ENCODE peak calls at places on chromosomes 5 and 9, in five cellular contexts. O, Z, G, X and P are unnamed samples. For H3K27me3, the result is how much of the 10 kb centered on the place peaks cover.

GRCh38 chr5:21615195-21615765 is 1237.9 kb downstream of the CDH12 start:
- DNase-seq in O (no peak), G (no peak), X (no peak), Z (peak), P (no peak)

GRCh38 chr9:89635816-89636215 is 31.0 kb downstream of the GADD45G start:
- DNase-seq in Z (no peak), O (no peak), X (no peak), G (no peak), P (peak)

GRCh38 chr5:160831801-160832200 is 20.2 kb downstream of the ATP10B start:
- DNase-seq in G (no peak), Z (no peak), X (no peak), O (no peak), P (no peak)

GRCh38 chr5:86442036-86442435 is 175.7 kb upstream of the COX7C start:
- DNase-seq in X (no peak), O (no peak), Z (no peak), G (no peak), P (no peak)

GRCh38 chr5:61419141-61419540 is 87.1 kb downstream of the ZSWIM6 start:
- DNase-seq in Z (no peak), X (no peak), G (no peak), O (no peak), P (no peak)

GRCh38 chr9:84843175-84843824 is 173.8 kb downstream of the NTRK2 start:
- DNase-seq in Z (no peak), G (no peak), O (no peak), X (no peak), P (no peak)

GRCh38 chr5:34700078-34700452 is 43.9 kb downstream of the RAI14 start:
- DNase-seq in O (no peak), Z (no peak), X (no peak), G (no peak), P (no peak)

GRCh38 chr9:120592210-120592609 is 12.2 kb upstream of the CDK5RAP2 start:
- DNase-seq in G (no peak), O (no peak), X (no peak), Z (no peak), P (no peak)

GRCh38 chr9:125401317-125401716 is 139.7 kb downstream of the GAPVD1 start:
- DNase-seq in X (no peak), O (no peak), G (no peak), Z (no peak), P (no peak)

GRCh38 chr5:36392818-36393217 is 91.1 kb upstream of the RANBP3L start:
- DNase-seq in X (no peak), G (no peak), O (no peak), Z (no peak), P (peak)

GRCh38 chr9:120434532-120434931 is 145.4 kb downstream of the CDK5RAP2 start:
- DNase-seq in O (no peak), G (peak), Z (no peak), X (no peak), P (no peak)

GRCh38 chr9:81687521-81688261 is 1.7 kb downstream of the TLE1 start:
- DNase-seq in Z (peak), G (peak), X (peak), O (peak), P (no peak)

GRCh38 chr9:37746448-37747270 is 6.9 kb upstream of the TRMT10B start:
- DNase-seq in G (no peak), Z (no peak), X (no peak), O (no peak), P (no peak)

GRCh38 chr5:72156921-72157320 is 49.6 kb downstream of the MAP1B start:
- DNase-seq in O (no peak), Z (no peak), X (no peak), G (no peak), P (no peak)

GRCh38 chr9:137034039-137034708 is 2.3 kb upstream of the FUT7 start:
- DNase-seq in G (no peak), Z (no peak), X (no peak), O (no peak), P (no peak)

GRCh38 chr9:34592895-34593601 is 3.5 kb upstream of the CNTFR start:
- DNase-seq in G (peak), Z (peak), X (no peak), O (peak), P (no peak)

GRCh38 chr5:74196233-74196632 is 444.3 kb downstream of the ENC1 start:
- DNase-seq in G (no peak), Z (no peak), X (no peak), O (no peak), P (no peak)

GRCh38 chr9:109052416-109052815 is 39.1 kb upstream of the CTNNAL1 start:
- DNase-seq in Z (no peak), X (no peak), O (no peak), G (no peak), P (no peak)

GRCh38 chr5:16539169-16539666 is 73.6 kb upstream of the ZNF622 start:
- DNase-seq in Z (no peak), G (peak), X (no peak), O (peak), P (peak)

GRCh38 chr9:33818832-33819500 is 2.0 kb downstream of the UBE2R2 start:
- DNase-seq in X (no peak), O (no peak), Z (no peak), G (no peak), P (no peak)

GRCh38 chr5:145598184-145598583 is 237.0 kb downstream of the PRELID2 start:
- DNase-seq in X (no peak), O (no peak), G (no peak), Z (no peak), P (no peak)

GRCh38 chr5:61816146-61816545 is 484.1 kb downstream of the ZSWIM6 start:
- DNase-seq in Z (no peak), O (no peak), X (no peak), G (no peak), P (no peak)

GRCh38 chr5:151733727-151734408 is 24.6 kb downstream of the ATOX1 start:
- DNase-seq in Z (no peak), O (no peak), X (no peak), G (no peak), P (no peak)

GRCh38 chr5:36613771-36614656 is 7.6 kb downstream of the SLC1A3 start:
- DNase-seq in O (no peak), G (no peak), X (no peak), Z (no peak), P (no peak)

GRCh38 chr5:137036630-137037029 is 462.5 kb downstream of the SPOCK1 start:
- DNase-seq in Z (peak), X (no peak), G (no peak), O (no peak), P (no peak)

GRCh38 chr5:150675044-150675443 is 14.0 kb downstream of the MYOZ3 start:
- DNase-seq in X (no peak), O (no peak), Z (no peak), G (no peak), P (no peak)

GRCh38 chr5:78886650-78887230 is 98.4 kb downstream of the ARSB start:
- DNase-seq in G (no peak), Z (peak), O (no peak), X (no peak), P (no peak)

GRCh38 chr9:122816163-122816867 is 12.1 kb downstream of the PDCL start:
- DNase-seq in X (peak), Z (no peak), G (no peak), O (peak), P (no peak)

GRCh38 chr5:74538206-74538661 is 102.3 kb downstream of the ENC1 start:
- DNase-seq in Z (no peak), G (peak), X (peak), O (peak), P (no peak)

GRCh38 chr9:135502873-135503321 is 2.4 kb downstream of the MRPS2 start:
- DNase-seq in X (no peak), Z (no peak), G (peak), O (no peak), P (no peak)

GRCh38 chr5:39580702-39581498 is 156.1 kb upstream of the DAB2 start:
- DNase-seq in Z (no peak), O (no peak), X (no peak), G (no peak), P (no peak)

GRCh38 chr5:96679293-96679692 is 17.1 kb downstream of the CAST start:
- DNase-seq in O (no peak), Z (no peak), X (no peak), G (no peak), P (no peak)

GRCh38 chr9:134778156-134778555 is 102.5 kb upstream of the FCN2 start:
- DNase-seq in G (no peak), O (no peak), X (no peak), Z (no peak), P (no peak)

GRCh38 chr9:117722108-117722761 is 18.0 kb downstream of the TLR4 start:
- DNase-seq in X (no peak), O (no peak), Z (peak), G (no peak), P (no peak)

GRCh38 chr5:179765400-179765799 is 28.4 kb upstream of the LTC4S start:
- DNase-seq in G (peak), O (no peak), Z (no peak), X (no peak), P (peak)

GRCh38 chr5:176670449-176670848 is 23.2 kb downstream of the TSPAN17 start:
- DNase-seq in Z (no peak), O (no peak), G (no peak), X (no peak), P (no peak)
- H3K27me3 ChIP-seq in Z (under half), O (under half), G (under half), X (under half), P (under half)

DNA sequence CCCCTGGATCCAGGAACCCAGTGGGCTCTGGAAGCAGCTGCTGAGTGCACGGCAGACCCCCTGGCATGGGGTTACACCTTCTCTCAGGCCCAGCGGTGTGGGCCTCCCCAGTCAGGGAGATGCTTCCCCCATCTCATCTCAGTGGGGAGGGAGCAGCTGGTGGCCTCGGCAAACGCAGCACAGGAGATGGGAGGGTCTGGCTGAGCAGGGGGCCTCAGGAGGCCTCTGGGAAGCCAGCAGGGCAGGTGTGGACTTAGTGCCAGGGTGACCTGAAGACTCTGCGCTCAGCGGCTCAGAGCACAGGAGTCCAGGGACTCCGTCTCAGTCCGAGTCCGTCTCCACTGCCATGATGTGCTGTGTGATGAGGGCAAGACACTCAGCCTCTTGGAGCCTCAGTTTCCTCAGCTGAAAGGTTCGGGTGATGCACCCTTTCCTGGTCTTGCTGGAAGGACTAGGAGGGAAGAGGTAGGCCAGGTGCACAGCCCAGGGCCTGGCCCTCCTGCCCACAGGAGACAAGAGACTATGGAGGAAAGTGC is 100.6 kb downstream of the GTF3C4 start:
- DNase-seq in Z (no peak), X (no peak), O (no peak), G (no peak), P (no peak)
- H3K27ac ChIP-seq in Z (no peak), X (no peak), O (peak), G (peak), P (no peak)

GRCh38 chr5:172002840-172003512 is 3.5 kb downstream of the FBXW11 start:
- DNase-seq in O (no peak), G (no peak), X (no peak), Z (no peak), P (no peak)
- TF ChIP-seq CTCF in O (no peak), G (no peak), X (no peak), Z (no peak), P (no peak)

DNA sequence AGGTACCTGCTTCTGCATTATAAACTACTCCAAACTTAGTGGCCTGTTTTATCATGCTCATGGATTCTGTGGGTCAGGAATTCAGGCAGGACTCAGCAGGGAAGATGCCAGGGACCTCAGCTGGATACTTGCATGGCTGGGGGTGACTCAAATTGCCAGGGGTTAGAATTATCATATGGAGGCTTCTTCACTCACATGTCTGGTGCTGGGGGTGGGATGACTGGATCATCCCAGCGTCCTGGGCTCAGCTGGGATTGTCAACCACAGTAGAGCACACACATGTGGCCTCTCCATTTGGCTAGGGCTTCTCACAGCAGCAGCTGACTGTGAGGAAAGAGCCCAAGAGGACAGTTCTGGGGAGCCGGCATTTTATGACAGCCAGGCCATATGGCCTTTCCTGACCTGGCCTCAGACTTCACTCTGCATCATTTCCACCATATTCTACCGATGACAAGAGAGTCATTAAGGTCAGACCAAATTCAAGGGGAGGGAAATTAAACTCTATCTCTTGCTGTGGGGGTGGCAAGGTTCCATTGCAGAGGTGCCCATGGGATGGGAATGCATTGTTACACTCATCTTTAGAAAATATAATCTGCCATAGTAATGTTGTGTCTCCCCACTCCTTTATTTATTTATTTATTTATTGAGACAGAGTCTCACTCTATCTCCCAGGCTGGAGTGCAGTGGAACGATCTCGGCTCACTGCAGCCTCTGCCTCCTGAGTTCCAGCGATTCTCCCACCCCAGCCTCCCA is 5.3 kb upstream of the GRK6 start:
- DNase-seq in X (no peak), Z (no peak), O (no peak), G (no peak), P (no peak)
- H3K27me3 ChIP-seq in X (under half), Z (under half), O (under half), G (under half), P (under half)